ENCODE peak calls at places on chromosomes 12 and 14, in eight cellular contexts. One of them, this sample, is unnamed.

GRCh38 chr12:58159941-58160340 is 218.6 kb downstream of the ATP23 start:
- DNase-seq in activated naive CD4-positive, alpha-beta T cell: no peak
- DNase-seq in stimulated activated naive CD4-positive, alpha-beta T cell: no peak
- DNase-seq in D341Med: no peak
- DNase-seq in activated CD4-positive, alpha-beta T cell treated with anti-CD3 and anti-CD28 coated beads, Interleukin-2, amount 10 ng/mL, durations not matched to agents 7 days and 5 days: no peak
- DNase-seq in A549: no peak
- DNase-seq in uterus: no peak
- DNase-seq in NCI-H2029: no peak
- DNase-seq in this sample: no peak

GRCh38 chr12:131829351-131829794 is 1.2 kb downstream of the MMP17 start:
- DNase-seq in activated naive CD4-positive, alpha-beta T cell: no peak
- DNase-seq in stimulated activated naive CD4-positive, alpha-beta T cell: no peak
- DNase-seq in D341Med: no peak
- DNase-seq in activated CD4-positive, alpha-beta T cell treated with anti-CD3 and anti-CD28 coated beads, Interleukin-2, amount 10 ng/mL, durations not matched to agents 7 days and 5 days: no peak
- DNase-seq in A549: no peak
- DNase-seq in uterus: no peak
- DNase-seq in NCI-H2029: no peak
- DNase-seq in this sample: peak; percentile 54

GRCh38 chr14:31895206-31895605 is 181.9 kb upstream of the ARHGAP5 start:
- DNase-seq in activated naive CD4-positive, alpha-beta T cell: no peak
- DNase-seq in stimulated activated naive CD4-positive, alpha-beta T cell: no peak
- DNase-seq in D341Med: no peak
- DNase-seq in activated CD4-positive, alpha-beta T cell treated with anti-CD3 and anti-CD28 coated beads, Interleukin-2, amount 10 ng/mL, durations not matched to agents 7 days and 5 days: no peak
- DNase-seq in A549: no peak
- DNase-seq in uterus: no peak
- DNase-seq in NCI-H2029: no peak
- DNase-seq in this sample: peak; percentile 21

GRCh38 chr12:69163681-69164362 is 75.5 kb upstream of the CPSF6 start:
- DNase-seq in activated naive CD4-positive, alpha-beta T cell: no peak
- DNase-seq in stimulated activated naive CD4-positive, alpha-beta T cell: no peak
- DNase-seq in D341Med: no peak
- DNase-seq in activated CD4-positive, alpha-beta T cell treated with anti-CD3 and anti-CD28 coated beads, Interleukin-2, amount 10 ng/mL, durations not matched to agents 7 days and 5 days: no peak
- DNase-seq in A549: no peak
- DNase-seq in uterus: no peak
- DNase-seq in NCI-H2029: no peak
- DNase-seq in this sample: no peak

GRCh38 chr12:123897221-123897620 is 75.4 kb downstream of the CCDC92 start:
- DNase-seq in activated naive CD4-positive, alpha-beta T cell: no peak
- DNase-seq in stimulated activated naive CD4-positive, alpha-beta T cell: no peak
- DNase-seq in D341Med: no peak
- DNase-seq in activated CD4-positive, alpha-beta T cell treated with anti-CD3 and anti-CD28 coated beads, Interleukin-2, amount 10 ng/mL, durations not matched to agents 7 days and 5 days: no peak
- DNase-seq in A549: no peak
- DNase-seq in uterus: no peak
- DNase-seq in NCI-H2029: no peak
- DNase-seq in this sample: no peak

GRCh38 chr12:53300187-53300586 is 692 bp downstream of the MYG1 start:
- DNase-seq in activated naive CD4-positive, alpha-beta T cell: no peak
- DNase-seq in stimulated activated naive CD4-positive, alpha-beta T cell: peak; percentile 26
- DNase-seq in D341Med: no peak
- DNase-seq in activated CD4-positive, alpha-beta T cell treated with anti-CD3 and anti-CD28 coated beads, Interleukin-2, amount 10 ng/mL, durations not matched to agents 7 days and 5 days: no peak
- DNase-seq in A549: no peak
- DNase-seq in uterus: no peak
- DNase-seq in NCI-H2029: no peak
- DNase-seq in this sample: no peak

GRCh38 chr14:103871596-103872480 is 24.5 kb upstream of the PPP1R13B start:
- DNase-seq in activated naive CD4-positive, alpha-beta T cell: peak; percentile 32
- DNase-seq in stimulated activated naive CD4-positive, alpha-beta T cell: peak; percentile 71
- DNase-seq in D341Med: no peak
- DNase-seq in activated CD4-positive, alpha-beta T cell treated with anti-CD3 and anti-CD28 coated beads, Interleukin-2, amount 10 ng/mL, durations not matched to agents 7 days and 5 days: peak; percentile 69
- DNase-seq in A549: peak; percentile 44
- DNase-seq in uterus: peak; percentile 48
- DNase-seq in NCI-H2029: no peak
- DNase-seq in this sample: peak; percentile 83

GRCh38 chr14:83992857-83993256 is 1537.1 kb upstream of the FLRT2 start:
- DNase-seq in activated naive CD4-positive, alpha-beta T cell: no peak
- DNase-seq in stimulated activated naive CD4-positive, alpha-beta T cell: no peak
- DNase-seq in D341Med: no peak
- DNase-seq in activated CD4-positive, alpha-beta T cell treated with anti-CD3 and anti-CD28 coated beads, Interleukin-2, amount 10 ng/mL, durations not matched to agents 7 days and 5 days: no peak
- DNase-seq in A549: no peak
- DNase-seq in uterus: no peak
- DNase-seq in NCI-H2029: no peak
- DNase-seq in this sample: no peak

GRCh38 chr12:54658306-54659264 is 10.4 kb upstream of the DCD start:
- DNase-seq in activated naive CD4-positive, alpha-beta T cell: no peak
- DNase-seq in stimulated activated naive CD4-positive, alpha-beta T cell: peak; percentile 9
- DNase-seq in D341Med: peak; percentile 70
- DNase-seq in activated CD4-positive, alpha-beta T cell treated with anti-CD3 and anti-CD28 coated beads, Interleukin-2, amount 10 ng/mL, durations not matched to agents 7 days and 5 days: peak; percentile 53
- DNase-seq in A549: peak; percentile 63
- DNase-seq in uterus: no peak
- DNase-seq in NCI-H2029: peak; percentile 31
- DNase-seq in this sample: no peak

GRCh38 chr14:70706177-70706576 is 64.5 kb downstream of the TTC9 start:
- DNase-seq in activated naive CD4-positive, alpha-beta T cell: no peak
- DNase-seq in stimulated activated naive CD4-positive, alpha-beta T cell: no peak
- DNase-seq in D341Med: no peak
- DNase-seq in activated CD4-positive, alpha-beta T cell treated with anti-CD3 and anti-CD28 coated beads, Interleukin-2, amount 10 ng/mL, durations not matched to agents 7 days and 5 days: no peak
- DNase-seq in A549: no peak
- DNase-seq in uterus: no peak
- DNase-seq in NCI-H2029: no peak
- DNase-seq in this sample: no peak

GRCh38 chr12:94123127-94123526 is 25.2 kb upstream of the PLXNC1 start:
- DNase-seq in activated naive CD4-positive, alpha-beta T cell: no peak
- DNase-seq in stimulated activated naive CD4-positive, alpha-beta T cell: no peak
- DNase-seq in D341Med: no peak
- DNase-seq in activated CD4-positive, alpha-beta T cell treated with anti-CD3 and anti-CD28 coated beads, Interleukin-2, amount 10 ng/mL, durations not matched to agents 7 days and 5 days: no peak
- DNase-seq in A549: no peak
- DNase-seq in uterus: no peak
- DNase-seq in NCI-H2029: no peak
- DNase-seq in this sample: no peak

This sample was measured in NCI-H146.